ENCODE peak calls at places on chromosome 11, in nine cellular contexts. B, Y, G, R, M, W, U, F and V are unnamed samples. For H3K4me1, the result is how much of the 10 kb centered on the place peaks cover.

GRCh38 chr11:802018-802617 is 2.9 kb downstream of the PIDD1 start:
- DNase-seq in F (no peak), G (no peak), U (no peak), Y (no peak), B (no peak), R (no peak), M (no peak), W (no peak), V (no peak)

GRCh38 chr11:28910926-28911325 is 802.7 kb downstream of the METTL15 start:
- DNase-seq in B (no peak), W (no peak), Y (no peak), G (no peak), U (no peak), R (no peak), M (no peak), F (no peak), V (no peak)

GRCh38 chr11:99275521-99275920 is 254.8 kb downstream of the CNTN5 start:
- DNase-seq in F (no peak), Y (no peak), W (no peak), G (no peak), B (no peak), U (no peak), M (no peak), R (no peak), V (no peak)

GRCh38 chr11:2674681-2675131 is 25.1 kb downstream of the KCNQ1OT1 start:
- DNase-seq in W (no peak), F (no peak), R (peak), B (no peak), G (no peak), Y (no peak), U (no peak), M (peak), V (no peak)

GRCh38 chr11:14374922-14375630 is 16.1 kb upstream of the RRAS2 start:
- DNase-seq in W (no peak), U (no peak), B (no peak), M (no peak), R (no peak), F (no peak), G (no peak), Y (no peak), V (no peak)

GRCh38 chr11:76670475-76671235 is at the start of gene LRRC32:
- DNase-seq in M (peak), R (no peak), Y (no peak), G (peak), F (peak), W (peak), B (peak), U (no peak), V (no peak)

GRCh38 chr11:44256673-44257291 is 53.2 kb downstream of the ALX4 start:
- DNase-seq in M (no peak), W (no peak), G (no peak), U (no peak), B (no peak), R (no peak), Y (no peak), F (no peak), V (no peak)

GRCh38 chr11:119368121-119369034 is 13.1 kb downstream of the USP2 start:
- DNase-seq in Y (peak), R (peak), W (peak), U (no peak), F (peak), B (peak), G (peak), M (peak), V (no peak)

GRCh38 chr11:116879789-116880402 is 42.5 kb upstream of the APOA1 start:
- DNase-seq in G (no peak), F (no peak), R (no peak), W (no peak), M (no peak), Y (peak), B (peak), U (peak), V (no peak)

GRCh38 chr11:316031-316701 is 2.3 kb downstream of the IFITM1 start:
- DNase-seq in R (no peak), U (no peak), Y (no peak), F (no peak), W (peak), G (peak), M (no peak), B (no peak), V (peak)

GRCh38 chr11:1629326-1630185 is at the start of gene KRTAP5-5:
- DNase-seq in B (no peak), W (no peak), U (no peak), G (no peak), M (no peak), Y (no peak), R (no peak), F (no peak), V (no peak)

GRCh38 chr11:72782081-72782920 is 11.5 kb downstream of the STARD10 start:
- DNase-seq in G (no peak), B (peak), U (no peak), M (peak), Y (no peak), W (peak), R (peak), F (no peak), V (no peak)

GRCh38 chr11:19315511-19315910 is 74.8 kb upstream of the E2F8 start:
- DNase-seq in W (no peak), G (no peak), R (no peak), B (no peak), U (no peak), Y (no peak), M (no peak), F (no peak), V (no peak)

GRCh38 chr11:2837096-2837601 is 48.4 kb downstream of the CDKN1C start:
- DNase-seq in W (peak), F (peak), R (peak), B (peak), Y (peak), U (no peak), G (peak), M (peak), V (no peak)

GRCh38 chr11:77174559-77174958 is 46.5 kb downstream of the MYO7A start:
- DNase-seq in M (peak), B (no peak), U (no peak), Y (no peak), W (no peak), G (peak), F (no peak), R (peak), V (no peak)

GRCh38 chr11:17063171-17064002 is 14.1 kb downstream of the RPS13 start:
- DNase-seq in B (peak), W (peak), U (peak), R (peak), F (peak), Y (peak), M (peak), G (peak), V (peak)

GRCh38 chr11:121503056-121503455 is 50.3 kb upstream of the SORL1-AS1 start:
- DNase-seq in F (no peak), R (no peak), Y (no peak), G (no peak), U (no peak), B (no peak), M (no peak), W (no peak), V (no peak)

GRCh38 chr11:60326955-60327354 is at the start of gene MS4A6E:
- DNase-seq in M (no peak), U (no peak), B (no peak), R (no peak), G (no peak), F (no peak), Y (no peak), W (no peak), V (no peak)

GRCh38 chr11:19985106-19985505 is 175.2 kb downstream of the DBX1 start:
- DNase-seq in R (no peak), F (no peak), B (no peak), U (peak), G (no peak), M (no peak), W (no peak), Y (no peak), V (no peak)

GRCh38 chr11:70549796-70550195 is 151.5 kb downstream of the CTTN start:
- DNase-seq in W (no peak), B (no peak), G (no peak), U (no peak), Y (no peak), R (no peak), M (no peak), F (no peak), V (no peak)

GRCh38 chr11:898160-898517 is 12.5 kb downstream of the CHID1 start:
- DNase-seq in B (peak), M (no peak), U (no peak), W (no peak), F (no peak), Y (no peak), G (no peak), R (no peak), V (no peak)

GRCh38 chr11:75264356-75264755 is 23.8 kb downstream of the TPBGL start:
- DNase-seq in M (no peak), U (no peak), G (no peak), W (no peak), Y (no peak), R (no peak), B (no peak), F (no peak), V (no peak)

GRCh38 chr11:131622193-131622592 is 251.8 kb downstream of the NTM start:
- DNase-seq in M (no peak), W (no peak), B (no peak), U (no peak), F (no peak), R (no peak), Y (no peak), G (no peak), V (no peak)

GRCh38 chr11:17413414-17414316 is 25.2 kb upstream of the KCNJ11 start:
- DNase-seq in M (peak), B (no peak), U (no peak), Y (no peak), R (peak), W (peak), G (no peak), F (no peak), V (no peak)

GRCh38 chr11:66326261-66327111 is 9.6 kb upstream of the CD248 start:
- DNase-seq in F (peak), Y (no peak), M (no peak), B (peak), W (no peak), U (no peak), G (peak), R (no peak), V (no peak)

GRCh38 chr11:71501071-71501985 is 25.7 kb upstream of the KRTAP5-7 start:
- DNase-seq in B (no peak), R (no peak), Y (no peak), M (no peak), W (no peak), U (no peak), F (no peak), G (no peak), V (no peak)

GRCh38 chr11:114061053-114062049 is 1.8 kb downstream of the ZBTB16 start:
- DNase-seq in Y (no peak), R (no peak), F (peak), W (peak), M (peak), B (peak), U (no peak), G (peak), V (peak)

GRCh38 chr11:46322759-46323158 is 24.5 kb upstream of the DGKZ start:
- DNase-seq in B (no peak), M (peak), W (no peak), U (no peak), R (no peak), G (no peak), F (no peak), Y (no peak), V (no peak)

GRCh38 chr11:76835928-76836612 is 24.6 kb upstream of the ACER3 start:
- DNase-seq in G (no peak), B (peak), M (peak), R (peak), W (peak), U (no peak), Y (peak), F (peak), V (no peak)

GRCh38 chr11:2135018-2135569 is 4.1 kb downstream of the IGF2 start:
- DNase-seq in M (peak), B (no peak), U (no peak), F (no peak), G (peak), W (no peak), R (no peak), Y (no peak), V (no peak)

GRCh38 chr11:31798057-31799035 is 12.8 kb downstream of the PAX6 start:
- DNase-seq in G (no peak), W (no peak), M (no peak), B (no peak), Y (peak), F (no peak), U (no peak), R (no peak), V (no peak)

GRCh38 chr11:13318498-13319295 is 41.1 kb downstream of the BMAL1 start:
- DNase-seq in Y (no peak), R (no peak), F (no peak), B (no peak), G (no peak), M (no peak), U (no peak), W (no peak), V (no peak)

DNA sequence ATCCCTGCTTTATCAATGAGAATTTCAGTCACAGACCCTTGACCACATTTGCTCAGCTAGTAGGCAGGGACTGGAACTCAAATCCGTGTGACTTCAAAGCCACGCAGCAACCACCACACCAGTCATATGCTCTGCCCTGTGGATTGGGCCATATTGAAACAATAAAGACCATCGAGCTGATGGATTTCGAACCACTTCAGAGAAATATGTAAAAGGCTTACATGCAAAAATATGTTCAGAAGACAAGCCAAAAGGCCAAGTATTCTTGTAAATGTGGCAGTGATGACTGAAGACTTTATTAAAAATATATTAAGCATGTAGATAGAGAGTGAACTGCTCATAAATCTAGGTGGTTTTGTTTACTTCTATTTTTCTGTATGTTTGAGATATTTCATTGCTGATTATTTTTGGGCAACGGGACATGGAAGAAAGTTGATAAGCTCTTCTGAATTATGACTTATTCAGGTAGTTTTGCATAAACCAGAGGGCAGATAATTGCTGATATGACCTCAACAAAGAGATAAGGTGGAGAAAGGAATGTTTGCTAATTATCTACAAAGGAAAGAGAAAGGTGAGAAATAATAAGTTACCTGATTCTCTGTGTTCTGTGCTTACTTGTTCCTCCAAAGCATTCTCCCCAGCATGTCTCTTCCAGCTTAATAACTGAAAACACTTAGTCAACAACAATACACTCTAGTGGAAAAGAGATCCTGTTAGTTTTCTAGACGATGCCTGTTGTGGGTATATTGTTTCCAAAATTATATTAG is 99.4 kb downstream of the PDHX start:
- DNase-seq in Y (no peak), U (no peak), M (no peak), G (no peak), B (no peak), F (no peak), W (no peak), R (no peak), V (no peak)
- TF ChIP-seq CTCF in Y (no peak), U (no peak), M (no peak), G (no peak), B (no peak), F (no peak), W (no peak), R (no peak), V (no peak)

DNA sequence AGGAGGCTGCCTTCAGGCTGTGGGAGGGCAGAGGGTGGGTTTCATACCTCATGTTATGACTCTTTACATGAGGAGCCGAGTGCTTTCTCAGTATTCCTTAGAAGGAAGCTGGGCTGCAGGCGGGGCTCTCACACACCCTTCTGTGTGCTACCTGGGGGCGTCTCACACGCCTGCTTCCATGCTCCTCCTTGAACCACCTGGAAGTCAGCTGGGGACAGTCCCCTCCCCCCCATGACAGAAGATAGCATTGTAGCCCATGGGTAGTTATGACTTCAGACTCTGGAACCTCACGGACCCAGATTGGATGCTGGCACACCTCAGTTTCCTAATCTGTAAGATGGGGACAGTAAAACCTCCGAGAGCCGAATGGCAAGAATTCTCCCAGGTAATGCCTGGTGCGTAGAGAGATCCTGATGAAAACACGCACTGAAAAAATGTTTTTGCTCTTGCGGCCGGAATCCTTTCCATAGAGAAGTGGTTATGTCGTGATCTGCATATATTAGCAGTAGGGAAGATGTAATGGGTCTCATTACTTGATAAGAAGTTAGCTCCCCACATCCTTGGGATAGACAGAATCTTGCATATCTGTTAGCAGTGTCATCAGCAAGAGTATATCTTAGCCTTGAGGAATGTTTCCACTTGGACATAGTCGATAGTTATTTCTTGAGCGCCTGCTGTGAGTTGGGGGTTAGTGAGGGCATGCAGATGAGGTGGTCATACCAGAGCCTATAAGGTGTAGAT is 4.8 kb downstream of the DAGLA start:
- DNase-seq in U (no peak), M (no peak), B (no peak), G (no peak), W (no peak), Y (no peak), R (no peak), F (no peak), V (no peak)
- H3K27ac ChIP-seq in U (no peak), M (no peak), B (no peak), G (no peak), W (no peak), Y (no peak), R (no peak), F (no peak), V (no peak)

DNA sequence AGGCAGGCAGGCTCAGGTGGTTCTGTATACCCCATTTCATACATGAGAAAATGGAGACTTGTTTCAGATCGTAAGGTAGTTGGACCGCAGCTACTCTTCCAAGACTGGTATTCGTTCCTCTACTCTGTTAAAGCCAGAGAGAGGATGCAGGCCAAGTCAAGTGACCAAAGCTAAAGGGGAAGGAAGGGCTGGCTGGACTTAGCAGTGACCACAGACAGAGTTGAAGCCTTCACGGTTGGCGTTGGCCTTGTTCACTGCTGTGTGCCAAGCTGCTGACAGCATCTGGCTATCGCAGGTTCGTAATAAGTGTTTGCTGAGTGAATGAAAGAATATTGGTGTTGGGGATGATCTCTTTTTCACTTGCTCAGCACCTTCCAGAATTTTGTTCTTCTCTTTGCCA is 64.2 kb downstream of the PTPRJ start:
- DNase-seq in Y (peak), M (no peak), F (no peak), G (no peak), W (no peak), U (no peak), B (no peak), R (no peak), V (no peak)
- H3K4me1 ChIP-seq in Y (under half), M (under half), F (under half), G (under half), W (under half), U (under half), B (under half), R (under half), V (under half)

DNA sequence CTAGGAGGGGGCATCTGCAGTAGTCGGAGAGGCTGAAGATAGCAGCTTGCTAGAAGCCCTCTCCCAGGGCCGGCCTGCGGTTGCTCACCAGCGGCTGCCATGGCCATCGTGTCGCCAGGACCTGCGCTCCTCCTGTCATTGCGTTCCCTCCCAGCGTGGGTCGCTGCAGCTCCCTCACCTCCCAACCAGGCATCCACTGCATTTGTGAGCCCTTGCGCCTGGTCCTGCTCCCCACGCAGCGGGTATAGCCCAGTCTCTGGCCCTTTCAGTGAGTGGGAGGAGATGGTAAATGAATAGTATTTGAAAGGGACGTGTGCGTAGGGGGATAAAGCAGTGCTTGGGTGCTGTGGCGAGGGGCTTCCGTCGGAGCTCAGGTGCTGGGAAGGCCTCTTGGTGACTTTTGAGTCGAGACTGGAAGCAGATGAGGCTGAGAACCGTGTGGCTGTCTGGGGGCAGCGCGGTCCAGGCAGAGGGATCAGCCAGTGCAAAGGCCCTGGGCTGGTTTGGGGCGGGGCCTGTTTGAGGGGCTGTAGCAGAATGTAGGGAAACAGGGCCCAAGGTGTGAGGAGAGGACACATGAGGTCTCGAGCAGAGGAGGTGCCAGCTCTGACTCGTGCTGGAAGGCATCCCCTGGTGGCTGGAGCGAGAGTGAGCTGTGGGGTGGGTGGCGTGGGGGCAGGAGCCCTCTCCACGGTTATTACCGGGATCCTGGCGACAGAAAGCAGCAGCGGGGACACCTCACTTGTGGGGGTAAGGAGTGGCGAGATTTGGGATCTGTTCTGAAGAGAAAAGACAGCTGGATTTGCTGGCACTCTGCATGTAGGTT is 39.3 kb downstream of the LRP5 start:
- DNase-seq in Y (no peak), M (no peak), F (no peak), U (no peak), R (no peak), W (no peak), B (no peak), G (no peak), V (no peak)
- TF ChIP-seq CTCF in Y (no peak), M (no peak), F (no peak), U (no peak), R (no peak), W (no peak), B (no peak), G (no peak), V (no peak)

GRCh38 chr11:35247863-35248262 is 108.9 kb downstream of the CD44 start:
- DNase-seq in Y (no peak), M (no peak), U (no peak), R (no peak), W (no peak), G (no peak), F (no peak), B (no peak), V (no peak)
- H3K27ac ChIP-seq in Y (no peak), M (no peak), U (no peak), R (no peak), W (no peak), G (peak), F (no peak), B (no peak), V (no peak)

DNA sequence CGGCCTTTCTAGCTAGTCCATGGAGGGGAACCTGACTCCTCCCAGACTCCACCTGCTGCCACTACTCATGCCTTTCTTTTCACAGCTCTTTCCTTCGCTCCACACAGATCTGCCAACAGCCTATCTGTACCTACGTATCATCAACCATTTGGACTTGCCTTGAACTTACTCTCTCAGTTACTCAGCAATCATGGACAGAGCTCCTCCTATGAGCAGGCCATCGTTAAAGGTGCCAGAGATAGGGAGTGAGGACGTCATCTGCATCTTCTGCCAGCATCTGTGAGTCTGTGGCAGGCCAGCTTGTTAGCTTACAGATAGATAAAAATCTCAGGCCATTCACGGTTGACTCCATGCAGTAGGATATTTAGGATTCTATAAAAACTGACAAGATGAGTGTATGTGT is 162.9 kb upstream of the ZBED5 start:
- DNase-seq in U (no peak), F (no peak), W (no peak), B (no peak), R (no peak), M (no peak), Y (no peak), G (no peak), V (no peak)
- H3K4me1 ChIP-seq in U (under half), F (under half), W (under half), B (under half), R (under half), M (under half), Y (under half), G (under half), V (under half)